ENCODE peak calls at places on chromosome 2, in four cellular contexts. V is K562, D is HepG2, Z is H1. N is an unnamed sample.

GRCh38 chr2:130391872-130392670 is 36.2 kb downstream of the PTPN18 start:
- DNase-seq in V (no peak), D (peak), Z (no peak), N (no peak)

GRCh38 chr2:191618789-191619185 is 59.1 kb upstream of the NABP1 start:
- DNase-seq in V (no peak), D (no peak), Z (no peak), N (no peak)

GRCh38 chr2:204264068-204264693 is 281.1 kb upstream of the PARD3B start:
- DNase-seq in V (no peak), D (no peak), Z (no peak), N (no peak)

GRCh38 chr2:198259496-198259895 is 455.1 kb downstream of the PLCL1 start:
- DNase-seq in V (no peak), D (no peak), Z (no peak), N (no peak)

GRCh38 chr2:72891091-72891818 is 4.0 kb downstream of the SPR start:
- DNase-seq in V (no peak), D (no peak), Z (no peak), N (no peak)

GRCh38 chr2:70498054-70498453 is 55.6 kb downstream of the TGFA start:
- DNase-seq in V (peak), D (peak), Z (no peak), N (peak)

GRCh38 chr2:223641062-223641461 is 38.9 kb upstream of the SCG2 start:
- DNase-seq in V (peak), D (no peak), Z (no peak), N (peak)

GRCh38 chr2:158893057-158893456 is 75.4 kb upstream of the TANC1 start:
- DNase-seq in V (no peak), D (no peak), Z (no peak), N (peak)

GRCh38 chr2:231433990-231434389 is 30.3 kb downstream of the NCL start:
- DNase-seq in V (no peak), D (no peak), Z (no peak), N (no peak)

GRCh38 chr2:151277011-151277410 is 12.5 kb downstream of the NMI start:
- DNase-seq in V (no peak), D (no peak), Z (no peak), N (no peak)

GRCh38 chr2:85435220-85435958 is 16.9 kb downstream of the SH2D6 start:
- DNase-seq in V (no peak), D (no peak), Z (no peak), N (no peak)

GRCh38 chr2:37738266-37738885 is 66.9 kb upstream of the CDC42EP3 start:
- DNase-seq in V (no peak), D (no peak), Z (no peak), N (no peak)

GRCh38 chr2:66013456-66013855 is 421.5 kb upstream of the MEIS1 start:
- DNase-seq in V (peak), D (peak), Z (no peak), N (peak)

GRCh38 chr2:84694088-84694622 is 177.9 kb downstream of the DNAH6 start:
- DNase-seq in V (no peak), D (no peak), Z (no peak), N (no peak)

GRCh38 chr2:166365803-166366420 is 9.8 kb downstream of the SCN9A start:
- DNase-seq in V (peak), D (no peak), Z (no peak), N (no peak)

GRCh38 chr2:70946832-70947442 is 11.2 kb downstream of the ATP6V1B1 start:
- DNase-seq in V (peak), D (peak), Z (peak), N (peak)

GRCh38 chr2:185738679-185739472 is at the start of gene FSIP2:
- DNase-seq in V (peak), D (peak), Z (peak), N (no peak)

GRCh38 chr2:79437416-79438281 is 75.2 kb upstream of the CTNNA2 start:
- DNase-seq in V (no peak), D (no peak), Z (peak), N (peak)

GRCh38 chr2:136114392-136114791 is 3.6 kb downstream of the CXCR4 start:
- DNase-seq in V (no peak), D (no peak), Z (no peak), N (no peak)

GRCh38 chr2:100173907-100174525 is 31.6 kb upstream of the AFF3 start:
- DNase-seq in V (no peak), D (no peak), Z (no peak), N (no peak)

GRCh38 chr2:220499281-220499680 is 871.9 kb downstream of the SLC4A3 start:
- DNase-seq in V (no peak), D (no peak), Z (no peak), N (no peak)

GRCh38 chr2:128663371-128664050 is 344.8 kb upstream of the HS6ST1 start:
- DNase-seq in V (no peak), D (no peak), Z (no peak), N (no peak)

GRCh38 chr2:10258326-10258725 is 44.4 kb upstream of the HPCAL1 start:
- DNase-seq in V (no peak), D (no peak), Z (no peak), N (no peak)

GRCh38 chr2:237480988-237481387 is 6.1 kb upstream of the MLPH start:
- DNase-seq in V (no peak), D (no peak), Z (no peak), N (no peak)
- TF ChIP-seq JUND in V (no peak), D (no peak), Z (no peak), N (no peak)

GRCh38 chr2:237354930-237355329 is 59.0 kb downstream of the COL6A3 start:
- DNase-seq in V (no peak), D (no peak), Z (no peak), N (no peak)
- TF ChIP-seq JUND in V (no peak), D (no peak), Z (no peak), N (no peak)

GRCh38 chr2:187078297-187078696 is 229.3 kb upstream of the ZSWIM2 start:
- DNase-seq in V (peak), D (peak), Z (no peak), N (no peak)

GRCh38 chr2:187079901-187080300 is 230.9 kb upstream of the ZSWIM2 start:
- DNase-seq in V (no peak), D (no peak), Z (no peak), N (no peak)

GRCh38 chr2:187075106-187076070 is 226.4 kb upstream of the ZSWIM2 start:
- DNase-seq in V (peak), D (no peak), Z (no peak), N (peak)
- TF ChIP-seq JUND in V (no peak), D (no peak), Z (no peak), N (no peak)

GRCh38 chr2:162090109-162090508 is 16.1 kb upstream of the DPP4 start:
- DNase-seq in V (no peak), D (no peak), Z (no peak), N (no peak)
- TF ChIP-seq JUND in V (no peak), D (no peak), Z (no peak), N (no peak)

GRCh38 chr2:52881606-52882005 is 886.0 kb upstream of the CHAC2 start:
- DNase-seq in V (no peak), D (no peak), Z (no peak), N (no peak)

GRCh38 chr2:52879561-52879960 is 888.0 kb upstream of the CHAC2 start:
- DNase-seq in V (no peak), D (no peak), Z (no peak), N (no peak)

GRCh38 chr2:52882974-52883373 is 884.6 kb upstream of the CHAC2 start:
- DNase-seq in V (no peak), D (no peak), Z (no peak), N (no peak)

GRCh38 chr2:52877703-52878102 is 889.9 kb upstream of the CHAC2 start:
- DNase-seq in V (no peak), D (no peak), Z (no peak), N (peak)

DNA sequence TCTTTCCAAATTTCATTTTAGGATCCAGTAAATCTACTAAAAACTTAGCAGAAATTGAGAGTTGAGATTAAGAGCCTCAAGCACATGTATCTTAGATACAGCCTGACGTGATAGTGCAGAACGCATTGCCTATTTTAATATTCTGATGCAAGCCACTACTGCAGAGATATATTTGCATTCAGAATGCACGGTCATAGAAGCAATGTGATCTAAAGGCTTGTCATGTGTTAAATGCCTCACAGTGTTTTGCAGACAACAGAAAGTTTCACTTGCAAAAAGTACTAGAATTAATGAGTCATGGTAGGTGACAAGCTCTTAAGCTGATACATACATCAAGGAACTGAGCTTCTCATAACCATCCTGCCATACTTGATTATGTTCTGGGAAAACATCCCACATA is 886.7 kb upstream of the CHAC2 start:
- DNase-seq in V (no peak), D (no peak), Z (no peak), N (no peak)
- TF ChIP-seq JUND in V (no peak), D (no peak), Z (no peak), N (no peak)